ENCODE peak calls at places on chromosomes 13 and 19, in four cellular contexts. W is T-helper 2 cell, Y is RCC 7860, C is NCI-H1092 treated with DMSO at 0.1 percent for 48 hours. H is an unnamed sample.

GRCh38 chr13:79631260-79631659 is 150.3 kb downstream of the NDFIP2 start:
- DNase-seq in W (no peak), Y (no peak), C (peak; percentile 9), H (peak; percentile 61)

GRCh38 chr19:35870798-35871197 is 2.4 kb downstream of the APLP1 start:
- DNase-seq in W (no peak), Y (no peak), C (no peak), H (no peak)

GRCh38 chr19:37218592-37218935 is 550 bp downstream of the ZNF383 start:
- DNase-seq in W (no peak), Y (no peak), C (no peak), H (no peak)

GRCh38 chr13:86002921-86003488 is 203.8 kb upstream of the SLITRK6 start:
- DNase-seq in W (no peak), Y (no peak), C (peak; percentile 81), H (no peak)

GRCh38 chr13:114174529-114174941 is 4.5 kb upstream of the CFAP97D2 start:
- DNase-seq in W (no peak), Y (no peak), C (no peak), H (no peak)

GRCh38 chr19:4278460-4278901 is 585 bp upstream of the SHD start:
- DNase-seq in W (no peak), Y (no peak), C (peak; percentile 41), H (no peak)

GRCh38 chr19:49119411-49120324 is at the start of gene PPFIA3:
- DNase-seq in W (no peak), Y (peak; percentile 14), C (no peak), H (peak; percentile 31)

GRCh38 chr13:55893541-55893940 is 1247.2 kb upstream of the PRR20A start:
- DNase-seq in W (no peak), Y (no peak), C (no peak), H (no peak)

GRCh38 chr19:27972291-27973040 is 1240.5 kb downstream of the UQCRFS1 start:
- DNase-seq in W (no peak), Y (peak; percentile 91), C (no peak), H (peak; percentile 1)

H was measured in LoVo.